ENCODE peak calls at places on chromosomes 13 and 19, in four cellular contexts. O is HCT116, A is HepG2, S is K562. Q is an unnamed sample.

GRCh38 chr19:8320564-8321066 is 560 bp downstream of the NDUFA7 start:
- DNase-seq in O (no peak), S (peak; percentile 39), A (peak; percentile 25), Q (no peak)

GRCh38 chr13:27928805-27929753 is 9.3 kb downstream of the PDX1 start:
- DNase-seq in S (no peak), O (no peak), A (no peak), Q (no peak)

GRCh38 chr13:36945078-36945477 is 25.0 kb upstream of the SMAD9 start:
- DNase-seq in A (no peak), O (no peak), S (no peak), Q (no peak)

GRCh38 chr19:3665681-3666544 is 34.4 kb downstream of the PIP5K1C start:
- DNase-seq in O (no peak), S (peak; percentile 73), A (peak; percentile 13), Q (peak; percentile 12)

GRCh38 chr19:48994035-48994386 is 324 bp downstream of the RUVBL2 start:
- DNase-seq in S (no peak), O (no peak), A (no peak), Q (no peak)

GRCh38 chr19:18975011-18975410 is 34.0 kb upstream of the HOMER3 start:
- DNase-seq in S (no peak), O (no peak), A (no peak), Q (no peak)

GRCh38 chr19:17665058-17665457 is 23.1 kb downstream of the UNC13A start:
- DNase-seq in O (no peak), A (no peak), S (no peak), Q (no peak)

GRCh38 chr19:2032296-2032941 is 16.9 kb upstream of the BTBD2 start:
- DNase-seq in S (no peak), O (peak; percentile 84), A (no peak), Q (no peak)

GRCh38 chr13:28392428-28392827 is 102.5 kb downstream of the FLT1 start:
- DNase-seq in S (no peak), O (no peak), A (no peak), Q (no peak)

GRCh38 chr13:85651440-85651839 is 147.8 kb downstream of the SLITRK6 start:
- DNase-seq in A (no peak), O (no peak), S (no peak), Q (no peak)

GRCh38 chr19:35644206-35644986 is 2.9 kb downstream of the ETV2 start:
- DNase-seq in O (peak; percentile 93), A (peak; percentile 90), S (peak; percentile 98), Q (peak; percentile 77)

GRCh38 chr13:38850868-38851626 is 139.6 kb downstream of the STOML3 start:
- DNase-seq in O (no peak), S (no peak), A (no peak), Q (no peak)

GRCh38 chr13:110780410-110780809 is 66.9 kb downstream of the ING1 start:
- DNase-seq in A (no peak), O (no peak), S (no peak), Q (no peak)

GRCh38 chr19:6481541-6482342 is at the start of gene DENND1C:
- DNase-seq in A (peak; percentile 47), O (no peak), S (peak; percentile 71), Q (no peak)

GRCh38 chr13:114134944-114135610 is 2.7 kb upstream of the RASA3 start:
- DNase-seq in O (no peak), A (no peak), S (no peak), Q (no peak)

GRCh38 chr19:8036438-8037099 is 16.0 kb upstream of the CCL25 start:
- DNase-seq in O (no peak), A (no peak), S (no peak), Q (no peak)

GRCh38 chr13:41428155-41428554 is 29.2 kb upstream of the RGCC start:
- DNase-seq in O (no peak), S (no peak), A (no peak), Q (no peak)
- H3K4me3 ChIP-seq in O (no peak overlapping the region), S (no peak overlapping the region), A (no peak overlapping the region), Q (no peak overlapping the region)

GRCh38 chr19:5153601-5154128 is 184.8 kb downstream of the KDM4B start:
- DNase-seq in A (no peak), S (no peak), O (no peak), Q (no peak)
- TF ChIP-seq TCF7L2 in A (no peak), S (no peak), O (no peak), Q (no peak)

GRCh38 chr19:588758-589692 is 656 bp upstream of the HCN2 start:
- DNase-seq in O (no peak), A (no peak), S (peak; percentile 52), Q (no peak)

GRCh38 chr19:589693-590395 is at the start of gene HCN2:
- DNase-seq in S (peak; percentile 21), O (no peak), A (no peak), Q (no peak)

GRCh38 chr19:591099-591958 is 1.6 kb downstream of the HCN2 start:
- DNase-seq in S (peak; percentile 68), O (no peak), A (no peak), Q (no peak)

GRCh38 chr19:590750-591098 is 1.0 kb downstream of the HCN2 start:
- DNase-seq in A (no peak), O (no peak), S (no peak), Q (no peak)

GRCh38 chr19:590396-590745 is 690 bp downstream of the HCN2 start:
- DNase-seq in S (peak; percentile 69), O (no peak), A (no peak), Q (no peak)
- H3K4me3 ChIP-seq in S (peak overlapping the region; percentile 28), O (no peak overlapping the region), A (no peak overlapping the region), Q (peak overlapping the region; percentile 31)

GRCh38 chr13:40220299-40220935 is 446.0 kb downstream of the FOXO1 start:
- DNase-seq in O (no peak), S (no peak), A (no peak), Q (no peak)

GRCh38 chr13:40215747-40216146 is 450.7 kb downstream of the FOXO1 start:
- DNase-seq in A (no peak), O (no peak), S (no peak), Q (no peak)

GRCh38 chr13:40221131-40221459 is 445.3 kb downstream of the FOXO1 start:
- DNase-seq in S (no peak), O (no peak), A (no peak), Q (no peak)

GRCh38 chr13:40217675-40218074 is 448.8 kb downstream of the FOXO1 start:
- DNase-seq in S (no peak), A (no peak), O (no peak), Q (no peak)

GRCh38 chr13:40221460-40222201 is 444.8 kb downstream of the FOXO1 start:
- DNase-seq in S (no peak), A (peak; percentile 41), O (no peak), Q (no peak)
- TF ChIP-seq TCF7L2 in S (no peak), A (no peak), O (no peak), Q (no peak)

DNA sequence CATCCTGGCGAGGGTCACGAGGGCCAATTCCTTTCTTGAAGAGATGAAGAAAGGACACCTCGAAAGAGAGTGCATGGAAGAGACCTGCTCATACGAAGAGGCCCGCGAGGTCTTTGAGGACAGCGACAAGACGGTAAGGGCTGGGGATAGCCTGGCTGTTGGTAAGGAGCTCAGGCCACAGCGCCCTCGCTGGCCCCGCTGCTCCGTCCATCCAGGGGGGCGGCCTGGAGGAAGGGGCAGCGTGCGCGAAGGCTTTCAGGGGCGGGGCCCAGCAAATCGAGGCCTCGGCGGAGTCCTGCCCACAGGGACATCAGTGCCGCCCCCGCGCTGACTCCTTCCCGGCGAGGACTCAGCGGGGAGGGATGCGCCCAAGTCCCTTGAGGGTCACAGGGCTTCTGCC is 6.9 kb downstream of the F10 start:
- DNase-seq in A (no peak), S (no peak), O (no peak), Q (no peak)
- H3K4me3 ChIP-seq in A (no peak overlapping the region), S (no peak overlapping the region), O (no peak overlapping the region), Q (no peak overlapping the region)

DNA sequence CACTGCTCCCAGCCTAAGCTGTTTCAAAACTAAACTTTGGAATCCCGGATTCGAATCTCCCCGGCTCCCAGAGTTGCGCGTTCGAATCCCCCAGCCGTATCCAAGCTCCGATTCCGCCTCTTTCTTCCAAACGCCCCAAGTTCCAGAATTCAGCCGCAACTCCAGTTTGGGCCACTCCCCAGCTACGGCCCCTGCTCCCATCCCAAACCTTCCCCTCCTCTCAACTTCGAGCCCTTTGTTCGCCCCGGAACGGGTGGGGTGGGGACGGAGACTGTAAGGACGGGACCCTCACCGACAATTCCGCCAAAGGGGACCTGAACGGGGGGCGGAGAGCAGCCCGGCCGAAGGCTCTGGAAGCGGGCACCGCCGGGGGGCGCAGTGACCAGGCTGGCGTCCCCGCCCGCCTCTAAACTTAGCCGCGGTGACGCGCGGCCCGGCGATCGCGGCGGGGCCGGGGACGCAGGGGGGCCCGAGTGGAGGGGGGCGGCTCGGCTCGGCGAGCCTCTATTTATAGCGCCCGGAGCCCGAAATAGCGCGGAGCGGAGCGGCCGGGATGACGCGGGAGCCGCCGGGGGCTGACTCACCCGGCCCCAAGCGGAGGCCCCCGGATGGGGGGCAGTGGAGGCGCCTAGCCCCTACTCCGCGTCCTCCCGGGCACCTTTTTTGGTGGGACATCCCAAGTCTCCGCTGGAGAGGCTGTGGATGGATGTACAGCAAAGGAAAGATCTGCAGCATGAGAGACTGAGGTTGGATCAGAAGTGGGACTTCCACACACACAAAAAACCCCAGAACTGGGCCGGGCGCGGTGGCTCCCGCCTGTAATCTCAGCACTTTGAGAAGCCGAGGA is 4.9 kb upstream of the ERCC1 start:
- DNase-seq in O (no peak), S (peak; percentile 71), A (no peak), Q (no peak)
- TF ChIP-seq TCF7L2 in O (no peak), S (no peak), A (no peak), Q (no peak)

Q was measured in Panc1.